ENCODE peak calls at places on chromosomes 13 and 19, in seven cellular contexts. F is IMR-90, I is OCI-LY7, Y is ascending aorta, P is epithelial cell of esophagus, U is tibial artery, V is mammary epithelial cell. G is an unnamed sample.

GRCh38 chr19:33800012-33800680 is 3.5 kb downstream of the KCTD15 start:
- DNase-seq in F (no peak), Y (no peak), V (no peak), I (no peak), P (no peak), U (no peak), G (no peak)

GRCh38 chr13:25232937-25233515 is 54.3 kb downstream of the MTMR6 start:
- DNase-seq in V (peak), U (no peak), P (peak), Y (no peak), I (peak), F (peak), G (peak)

GRCh38 chr13:102289606-102290005 is 112.2 kb downstream of the FGF14 start:
- DNase-seq in V (peak), F (peak), I (no peak), Y (no peak), U (no peak), P (peak), G (peak)

GRCh38 chr19:28351761-28352160 is 861.2 kb downstream of the UQCRFS1 start:
- DNase-seq in F (no peak), Y (no peak), I (no peak), U (no peak), V (peak), P (no peak), G (peak)

GRCh38 chr19:10104665-10105221 is 1.4 kb upstream of the PPAN start:
- DNase-seq in U (no peak), P (no peak), Y (no peak), I (peak), V (no peak), F (no peak), G (no peak)

GRCh38 chr13:62185631-62186256 is 770.1 kb upstream of the PCDH20 start:
- DNase-seq in V (no peak), Y (no peak), U (no peak), F (no peak), I (no peak), P (no peak), G (peak)

GRCh38 chr13:66558511-66558910 is 671.6 kb downstream of the PCDH9 start:
- DNase-seq in I (peak), V (no peak), Y (no peak), U (no peak), P (no peak), F (peak), G (no peak)

GRCh38 chr19:55069137-55069858 is 6.3 kb upstream of the RDH13 start:
- DNase-seq in U (no peak), F (no peak), V (peak), I (no peak), P (peak), Y (no peak), G (peak)

GRCh38 chr19:46678110-46678732 is 17.2 kb upstream of the DACT3 start:
- DNase-seq in F (no peak), P (peak), Y (no peak), V (no peak), U (no peak), I (peak), G (peak)

GRCh38 chr13:88097541-88097940 is 426.4 kb downstream of the SLITRK5 start:
- DNase-seq in Y (no peak), I (no peak), F (no peak), P (no peak), V (no peak), U (no peak), G (no peak)

GRCh38 chr13:40271931-40272775 is 394.3 kb downstream of the FOXO1 start:
- DNase-seq in P (peak), V (peak), Y (peak), I (no peak), F (peak), U (peak), G (peak)

GRCh38 chr19:4375620-4376228 is 24.6 kb downstream of the SH3GL1 start:
- DNase-seq in P (no peak), I (peak), V (no peak), U (peak), Y (peak), F (peak), G (no peak)

GRCh38 chr19:43450545-43450997 is 14.8 kb downstream of the LYPD3 start:
- DNase-seq in V (peak), P (peak), U (no peak), F (peak), I (no peak), Y (no peak), G (peak)

GRCh38 chr13:40895715-40896184 is 106.3 kb downstream of the SLC25A15 start:
- DNase-seq in P (no peak), Y (no peak), F (no peak), U (no peak), V (peak), I (no peak), G (no peak)

GRCh38 chr13:41746259-41746658 is 214.7 kb downstream of the VWA8 start:
- DNase-seq in U (no peak), I (no peak), F (peak), P (peak), V (peak), Y (no peak), G (peak)

GRCh38 chr19:12937243-12938053 is 961 bp upstream of the CALR start:
- DNase-seq in F (no peak), I (peak), P (no peak), Y (no peak), V (no peak), U (no peak), G (no peak)

GRCh38 chr13:97653741-97654140 is 219.8 kb downstream of the RAP2A start:
- DNase-seq in U (no peak), P (peak), Y (no peak), I (no peak), F (peak), V (peak), G (no peak)

GRCh38 chr19:47229674-47230121 is 1.3 kb downstream of the BBC3 start:
- DNase-seq in F (peak), V (no peak), P (no peak), Y (no peak), U (no peak), I (peak), G (no peak)

GRCh38 chr19:4112367-4112766 is 11.6 kb downstream of the MAP2K2 start:
- DNase-seq in U (no peak), I (no peak), Y (no peak), V (no peak), P (no peak), F (no peak), G (no peak)

GRCh38 chr19:44582581-44583265 is 30.6 kb upstream of the IGSF23 start:
- DNase-seq in F (no peak), U (no peak), I (peak), V (no peak), P (peak), Y (no peak), G (peak)

GRCh38 chr19:6739390-6739883 is at the start of gene TRIP10:
- DNase-seq in U (peak), P (peak), F (peak), I (peak), Y (peak), V (peak), G (no peak)

GRCh38 chr19:32330149-32330548 is 15.3 kb upstream of the ZNF507 start:
- DNase-seq in Y (no peak), U (no peak), V (no peak), P (no peak), I (no peak), F (no peak), G (no peak)

GRCh38 chr19:56822755-56823154 is 17.8 kb downstream of the PEG3 start:
- DNase-seq in U (no peak), V (no peak), F (no peak), P (no peak), I (no peak), Y (no peak), G (no peak)
- H3K4me3 ChIP-seq in U (no peak), V (no peak), F (no peak), P (no peak), I (no peak), Y (no peak), G (no peak)

GRCh38 chr13:35826626-35827254 is 304.4 kb downstream of the DCLK1 start:
- DNase-seq in P (no peak), F (no peak), U (no peak), V (no peak), Y (no peak), I (peak), G (no peak)
- TF ChIP-seq CTCF in P (peak), F (peak), U (no peak), V (peak), Y (no peak), I (peak), G (peak)

GRCh38 chr19:15195987-15196682 is 4.7 kb downstream of the NOTCH3 start:
- DNase-seq in F (no peak), I (no peak), P (peak), Y (peak), U (peak), V (peak), G (peak)
- H3K4me3 ChIP-seq in F (peak), I (no peak), P (peak), Y (peak), U (peak), V (peak), G (peak)

GRCh38 chr19:49216076-49216475 is 58.5 kb downstream of the TRPM4 start:
- DNase-seq in P (peak), Y (no peak), F (peak), U (no peak), V (no peak), I (no peak), G (peak)

GRCh38 chr19:49213791-49214190 is 56.2 kb downstream of the TRPM4 start:
- DNase-seq in P (no peak), I (no peak), Y (no peak), F (no peak), U (no peak), V (no peak), G (no peak)

GRCh38 chr19:49217382-49217781 is 59.8 kb downstream of the TRPM4 start:
- DNase-seq in U (no peak), I (no peak), V (no peak), F (peak), P (no peak), Y (no peak), G (no peak)

GRCh38 chr19:49212302-49212701 is 54.7 kb downstream of the TRPM4 start:
- DNase-seq in I (no peak), U (no peak), V (no peak), F (no peak), P (peak), Y (no peak), G (peak)

GRCh38 chr19:49214701-49215100 is 57.1 kb downstream of the TRPM4 start:
- DNase-seq in U (no peak), I (peak), Y (no peak), V (no peak), P (no peak), F (no peak), G (no peak)
- TF ChIP-seq CTCF in U (no peak), I (peak), Y (no peak), V (no peak), P (no peak), F (no peak), G (no peak)

GRCh38 chr13:26476111-26476743 is 81.3 kb upstream of the WASF3 start:
- DNase-seq in I (no peak), F (peak), V (no peak), U (no peak), Y (no peak), P (no peak), G (no peak)
- H3K4me3 ChIP-seq in I (no peak), F (peak), V (no peak), U (peak), Y (no peak), P (no peak), G (no peak)

GRCh38 chr13:72696590-72696989 is 30.8 kb downstream of the MZT1 start:
- DNase-seq in P (peak), U (no peak), V (no peak), F (peak), I (no peak), Y (no peak), G (peak)
- TF ChIP-seq CTCF in P (peak), U (no peak), V (peak), F (peak), I (peak), Y (no peak), G (no peak)

DNA sequence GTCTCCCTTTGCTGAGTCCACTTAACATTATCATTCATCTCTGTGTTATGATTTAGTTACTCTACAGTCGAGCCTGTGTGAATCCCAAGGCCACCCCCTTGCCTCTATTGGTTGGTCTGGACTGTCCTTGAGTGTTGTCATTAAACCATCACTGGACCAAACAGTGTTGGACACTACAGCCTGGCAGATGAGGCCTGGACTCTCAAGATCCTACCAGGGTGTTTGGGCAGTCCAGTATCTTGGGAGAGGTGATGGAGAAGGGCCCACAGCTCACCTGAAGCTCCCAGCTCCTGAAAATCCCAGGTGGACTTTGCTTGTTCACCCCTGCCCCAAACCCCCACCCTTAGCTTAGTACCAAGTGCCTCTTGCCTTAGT is 3.8 kb downstream of the CHMP2A start:
- DNase-seq in Y (no peak), P (no peak), I (no peak), F (no peak), V (no peak), U (no peak), G (no peak)
- H3K4me3 ChIP-seq in Y (no peak), P (no peak), I (no peak), F (no peak), V (no peak), U (no peak), G (no peak)

DNA sequence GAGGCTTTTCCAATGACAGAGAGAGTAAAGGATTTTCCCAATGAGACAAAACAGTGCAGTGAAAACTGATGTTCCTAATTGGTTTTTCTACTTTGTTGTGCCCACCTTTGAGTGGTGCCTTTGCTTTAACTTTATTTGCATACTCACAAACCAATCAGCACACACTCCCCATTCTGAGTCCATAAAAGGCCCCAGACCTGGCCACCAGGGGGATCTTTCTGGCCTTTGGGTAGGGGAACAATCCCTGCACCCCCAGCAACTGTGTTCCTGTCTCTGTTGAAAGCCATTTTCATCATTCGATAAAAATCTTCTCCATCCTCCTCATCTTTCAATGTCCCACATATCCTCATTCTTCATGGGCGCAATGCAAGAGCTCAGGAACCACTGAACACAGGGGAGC is 252.8 kb downstream of the B3GLCT start:
- DNase-seq in I (no peak), Y (no peak), F (no peak), P (no peak), V (no peak), U (no peak), G (no peak)
- TF ChIP-seq CTCF in I (no peak), Y (no peak), F (no peak), P (no peak), V (no peak), U (no peak), G (no peak)

GRCh38 chr13:33615436-33615835 is 202.5 kb upstream of the RFC3 start:
- DNase-seq in U (no peak), Y (no peak), P (no peak), I (no peak), V (no peak), F (no peak), G (no peak)

GRCh38 chr13:33612641-33613638 is 205.0 kb upstream of the RFC3 start:
- DNase-seq in V (no peak), U (no peak), F (no peak), I (no peak), P (no peak), Y (no peak), G (no peak)

GRCh38 chr13:33606692-33607091 is 211.3 kb upstream of the RFC3 start:
- DNase-seq in P (peak), V (no peak), F (no peak), Y (no peak), U (no peak), I (no peak), G (no peak)

GRCh38 chr13:33611016-33611805 is 206.7 kb upstream of the RFC3 start:
- DNase-seq in U (peak), Y (peak), V (no peak), F (peak), I (no peak), P (peak), G (no peak)

DNA sequence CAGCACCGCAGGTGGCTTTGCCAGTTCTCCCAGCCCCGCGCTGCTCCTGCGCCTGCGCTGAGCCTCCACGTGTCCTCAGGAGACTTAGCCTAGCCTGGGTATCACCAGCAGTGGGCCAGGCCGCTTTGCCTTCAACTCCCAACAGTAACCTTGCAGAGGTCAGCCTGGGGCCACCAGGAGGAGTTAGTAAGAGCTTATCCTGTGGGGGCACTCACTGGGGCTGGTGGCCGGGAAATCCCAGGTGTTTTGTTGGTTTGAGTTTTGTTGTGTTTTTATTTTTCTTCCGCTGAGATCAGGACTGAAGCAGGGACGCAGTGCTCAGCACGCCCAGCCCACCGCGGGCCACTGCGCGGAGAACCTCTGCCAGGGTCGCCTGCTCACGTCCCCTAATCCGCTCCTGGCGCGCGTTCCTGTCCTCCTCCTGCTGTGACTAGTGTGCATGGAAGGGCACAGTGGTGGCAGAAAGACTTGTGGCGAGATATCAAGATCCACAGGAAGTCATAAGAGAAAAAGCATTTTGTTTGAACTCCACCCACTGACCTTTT is 207.4 kb upstream of the RFC3 start:
- DNase-seq in U (peak), P (peak), I (no peak), Y (peak), V (no peak), F (no peak), G (no peak)
- H3K4me3 ChIP-seq in U (peak), P (peak), I (no peak), Y (peak), V (no peak), F (no peak), G (no peak)

DNA sequence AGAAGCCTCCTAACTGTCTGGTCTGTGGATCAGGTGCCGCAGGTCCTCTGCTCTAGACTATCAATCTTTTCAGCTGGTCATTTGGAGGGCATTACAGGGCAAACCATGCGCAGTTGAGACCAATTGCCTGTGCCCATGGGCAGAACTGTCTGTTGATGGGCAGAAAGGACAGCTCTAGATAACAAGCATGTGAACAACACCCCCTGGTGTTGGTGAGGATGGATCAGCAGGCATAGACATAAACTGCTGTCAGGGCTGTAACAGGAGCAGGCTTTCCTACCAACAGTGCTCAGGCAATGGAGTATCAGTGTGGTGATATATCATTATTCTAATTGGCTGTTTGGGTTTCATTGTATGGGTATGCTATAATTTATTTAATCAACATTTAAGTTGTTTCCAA is 104.7 kb upstream of the KL start:
- DNase-seq in I (peak), P (peak), U (no peak), Y (no peak), F (peak), V (peak), G (peak)
- TF ChIP-seq CTCF in I (peak), P (peak), U (peak), Y (no peak), F (peak), V (peak), G (peak)

G was measured in bronchial epithelial cell.